ENCODE peak calls at places on chromosomes 2 and 18, in nine cellular contexts. E is COR-L47, A is cardiac muscle cell, S is left kidney, X is cardiac septum, J is left lung, V is HS-5, I is lung microvascular endothelial cell, T is D341Med. W is an unnamed sample.

GRCh38 chr2:121480826-121481225 is 49.9 kb upstream of the RNU4ATAC start:
- DNase-seq in I (peak), V (no peak), X (no peak), J (no peak), S (peak), A (peak), E (peak), T (no peak), W (no peak)

GRCh38 chr2:112658301-112658700 is 12.6 kb downstream of the SLC20A1 start:
- DNase-seq in X (no peak), J (no peak), I (no peak), V (no peak), A (no peak), E (no peak), T (no peak), S (no peak), W (no peak)

GRCh38 chr2:134217924-134218323 is 35.9 kb upstream of the MGAT5 start:
- DNase-seq in X (no peak), J (no peak), A (no peak), I (no peak), E (no peak), V (no peak), S (no peak), T (no peak), W (no peak)

GRCh38 chr2:8132889-8133288 is 549.0 kb upstream of the ID2 start:
- DNase-seq in V (no peak), E (no peak), T (no peak), X (no peak), J (no peak), A (no peak), S (peak), I (no peak), W (no peak)

GRCh38 chr2:105674859-105675541 is 69.7 kb upstream of the NCK2 start:
- DNase-seq in S (peak), T (no peak), V (no peak), A (no peak), J (no peak), X (no peak), I (no peak), E (no peak), W (no peak)

GRCh38 chr2:238130111-238130695 is 8.3 kb upstream of the KLHL30 start:
- DNase-seq in V (no peak), J (no peak), A (no peak), T (no peak), S (no peak), E (no peak), I (no peak), X (no peak), W (no peak)

GRCh38 chr2:42030829-42031228 is 17.0 kb upstream of the PKDCC start:
- DNase-seq in E (no peak), A (no peak), T (no peak), J (no peak), X (no peak), S (no peak), I (no peak), V (no peak), W (no peak)

GRCh38 chr2:223991611-223992010 is 34.3 kb downstream of the MRPL44 start:
- DNase-seq in E (no peak), A (no peak), S (peak), J (no peak), I (no peak), V (no peak), X (no peak), T (no peak), W (no peak)

GRCh38 chr2:37189452-37190153 is 1.1 kb upstream of the SULT6B1 start:
- DNase-seq in I (peak), A (no peak), T (no peak), V (peak), J (no peak), X (peak), E (peak), S (no peak), W (no peak)

GRCh38 chr18:23856466-23857175 is 157.9 kb upstream of the TTC39C start:
- DNase-seq in T (no peak), A (no peak), J (no peak), S (no peak), E (no peak), X (no peak), V (no peak), I (no peak), W (no peak)

GRCh38 chr2:191545361-191545760 is 132.6 kb upstream of the NABP1 start:
- DNase-seq in V (no peak), X (no peak), E (no peak), A (no peak), I (no peak), T (no peak), S (no peak), J (no peak), W (no peak)

GRCh38 chr2:161165266-161165665 is 5.0 kb downstream of the TANK start:
- DNase-seq in S (no peak), E (no peak), I (no peak), V (peak), X (no peak), A (no peak), T (no peak), J (no peak), W (no peak)

GRCh38 chr2:102674836-102675235 is 55.5 kb downstream of the SLC9A2 start:
- DNase-seq in I (no peak), E (no peak), T (no peak), J (no peak), V (no peak), S (no peak), X (no peak), A (no peak), W (no peak)

GRCh38 chr2:217890445-217890844 is 112.3 kb downstream of the TNS1 start:
- DNase-seq in V (peak), A (peak), X (no peak), E (no peak), I (peak), S (no peak), J (no peak), T (no peak), W (peak)

GRCh38 chr2:48568551-48568950 is 38.6 kb downstream of the STON1 start:
- DNase-seq in V (no peak), T (no peak), E (no peak), S (no peak), I (no peak), A (no peak), X (no peak), J (no peak), W (no peak)

W was measured in dermis microvascular lymphatic vessel endothelial cell.